ENCODE peak calls at places on chromosomes 5 and 9, in four cellular contexts. E is AG04449, U is AG04450, G is hepatocyte. Y is an unnamed sample.

GRCh38 chr5:119340597-119341218 is 15.1 kb upstream of the TNFAIP8 start:
- DNase-seq in E (no peak), U (no peak), G (no peak), Y (no peak)

GRCh38 chr9:35696520-35697215 is 6.9 kb upstream of the TPM2 start:
- DNase-seq in E (no peak), U (no peak), G (peak; percentile 74), Y (no peak)

GRCh38 chr5:74638776-74639537 is 1.6 kb downstream of the ENC1 start:
- DNase-seq in E (no peak), U (peak; percentile 42), G (no peak), Y (no peak)

GRCh38 chr5:138370537-138370936 is 18.1 kb downstream of the KDM3B start:
- DNase-seq in E (no peak), U (no peak), G (no peak), Y (no peak)

GRCh38 chr5:322281-322941 is 897 bp downstream of the AHRR start:
- DNase-seq in E (no peak), U (no peak), G (no peak), Y (no peak)

GRCh38 chr5:135310328-135310989 is 88.6 kb downstream of the MACROH2A1 start:
- DNase-seq in E (peak; percentile 63), U (peak; percentile 61), G (peak; percentile 2), Y (peak; percentile 62)

GRCh38 chr5:131068893-131069643 is 96.0 kb downstream of the HINT1 start:
- DNase-seq in E (no peak), U (no peak), G (no peak), Y (no peak)

GRCh38 chr5:113047234-113047633 is 70.6 kb downstream of the DCP2 start:
- DNase-seq in E (no peak), U (no peak), G (peak; percentile 55), Y (no peak)

GRCh38 chr5:124007675-124008398 is 495.9 kb downstream of the CSNK1G3 start:
- DNase-seq in E (no peak), U (no peak), G (no peak), Y (no peak)

GRCh38 chr9:88990721-88991065 is 575 bp upstream of the S1PR3 start:
- DNase-seq in E (no peak), U (no peak), G (peak; percentile 37), Y (no peak)

GRCh38 chr5:177086918-177087706 is 397 bp downstream of the FGFR4 start:
- DNase-seq in E (no peak), U (no peak), G (peak; percentile 95), Y (no peak)

GRCh38 chr5:150138551-150139265 is 16.9 kb downstream of the PDGFRB start:
- DNase-seq in E (no peak), U (peak; percentile 90), G (peak; percentile 84), Y (peak; percentile 84)

GRCh38 chr9:124423155-124423554 is 7.9 kb upstream of the PSMB7 start:
- DNase-seq in E (no peak), U (no peak), G (no peak), Y (no peak)

GRCh38 chr9:123034881-123035465 is 1.5 kb downstream of the GPR21 start:
- DNase-seq in E (no peak), U (no peak), G (no peak), Y (no peak)

GRCh38 chr5:171355302-171355724 is 32.3 kb upstream of the NPM1 start:
- DNase-seq in E (no peak), U (no peak), G (no peak), Y (no peak)

GRCh38 chr9:19828586-19828985 is 39.7 kb upstream of the SLC24A2 start:
- DNase-seq in E (no peak), U (no peak), G (no peak), Y (no peak)

GRCh38 chr5:14665110-14665822 is 748 bp downstream of the OTULIN start:
- DNase-seq in E (no peak), U (no peak), G (peak; percentile 71), Y (no peak)

GRCh38 chr5:169302491-169303118 is 1.7 kb upstream of the SLIT3 start:
- DNase-seq in E (peak; percentile 31), U (peak; percentile 55), G (peak; percentile 88), Y (peak; percentile 31)

GRCh38 chr9:105237246-105237645 is 7.2 kb upstream of the SLC44A1 start:
- DNase-seq in E (no peak), U (no peak), G (no peak), Y (no peak)

GRCh38 chr9:114852050-114852594 is 46.3 kb upstream of the TNFSF15 start:
- DNase-seq in E (peak; percentile 44), U (peak; percentile 30), G (no peak), Y (peak; percentile 82)

DNA sequence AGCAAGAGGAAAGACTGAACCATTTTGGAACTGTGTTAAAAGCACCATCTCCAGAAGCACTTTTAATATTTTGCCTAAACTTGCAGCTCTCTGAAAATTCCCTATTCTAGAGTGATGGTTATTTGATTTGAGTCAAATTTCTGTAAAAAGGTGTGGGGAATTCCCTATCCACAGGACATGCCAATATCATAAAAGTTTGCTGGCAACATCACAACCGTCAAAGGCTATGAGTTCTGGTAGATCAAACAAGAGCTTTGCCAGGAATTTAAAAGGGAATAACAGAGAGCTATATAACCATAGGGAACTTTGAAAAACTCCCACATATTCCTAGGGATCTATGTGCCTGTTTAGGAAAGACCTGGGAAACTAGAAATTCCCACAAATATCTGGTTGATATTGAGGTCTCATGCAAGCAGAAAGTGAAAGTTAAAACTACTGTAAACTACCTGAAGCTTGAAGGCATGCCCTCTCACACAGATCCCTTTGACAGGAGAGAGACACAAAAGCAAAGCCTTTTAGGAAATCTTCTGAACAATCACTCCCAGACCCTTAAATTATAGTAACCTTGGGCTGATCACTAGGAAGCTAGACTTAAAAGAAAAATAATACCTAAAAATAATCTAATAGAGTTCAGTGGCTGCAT is 549.9 kb downstream of the ANXA1 start:
- DNase-seq in E (no peak), U (no peak), G (no peak), Y (no peak)
- H3K4me3 ChIP-seq in E (no peak overlapping the region), U (no peak overlapping the region), G (no peak overlapping the region), Y (no peak overlapping the region)

GRCh38 chr5:173557123-173557903 is 59.1 kb downstream of the BOD1 start:
- DNase-seq in E (no peak), U (no peak), G (no peak), Y (no peak)

GRCh38 chr5:173554038-173554955 is 62.2 kb downstream of the BOD1 start:
- DNase-seq in E (no peak), U (no peak), G (no peak), Y (no peak)

GRCh38 chr5:173556142-173557028 is 60.1 kb downstream of the BOD1 start:
- DNase-seq in E (no peak), U (no peak), G (no peak), Y (no peak)

GRCh38 chr5:173550641-173551040 is 65.8 kb downstream of the BOD1 start:
- DNase-seq in E (no peak), U (no peak), G (no peak), Y (no peak)

DNA sequence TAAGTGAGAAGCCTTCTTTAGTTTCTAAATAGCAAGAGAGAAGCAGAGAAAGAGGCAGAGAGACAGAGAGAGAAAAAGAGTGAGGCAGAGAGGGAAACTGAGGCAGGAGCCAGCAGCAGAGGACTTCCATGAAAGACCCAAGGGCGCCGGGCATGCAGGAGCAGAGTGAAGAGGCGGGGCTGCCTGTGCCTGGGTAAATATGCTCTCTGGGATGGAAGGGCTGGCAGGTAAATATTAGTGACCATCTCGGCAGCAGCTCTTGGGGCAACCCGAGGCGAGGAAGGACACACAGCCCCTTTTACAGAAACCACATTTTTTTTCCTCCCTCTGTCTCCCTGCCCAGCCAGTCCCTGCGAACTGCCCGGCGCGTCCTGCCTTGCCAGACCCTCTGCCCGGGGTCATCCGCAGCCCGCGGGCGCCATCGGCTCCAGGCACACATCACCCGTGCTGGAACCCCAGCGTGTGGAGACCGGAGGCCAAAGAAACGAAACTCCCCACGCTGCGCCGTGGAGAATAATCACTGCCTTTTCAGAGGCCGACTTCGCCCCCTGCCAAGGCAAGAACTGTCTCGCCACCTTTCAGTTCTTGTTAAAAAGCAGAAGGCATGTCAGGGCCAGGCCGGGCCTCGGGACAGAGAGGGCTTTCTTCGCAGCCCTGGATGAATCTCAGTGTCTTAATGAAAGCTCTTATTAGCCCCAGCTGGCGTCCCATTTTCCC is 61.3 kb downstream of the BOD1 start:
- DNase-seq in E (no peak), U (no peak), G (no peak), Y (no peak)
- H3K4me3 ChIP-seq in E (no peak overlapping the region), U (no peak overlapping the region), G (no peak overlapping the region), Y (no peak overlapping the region)

DNA sequence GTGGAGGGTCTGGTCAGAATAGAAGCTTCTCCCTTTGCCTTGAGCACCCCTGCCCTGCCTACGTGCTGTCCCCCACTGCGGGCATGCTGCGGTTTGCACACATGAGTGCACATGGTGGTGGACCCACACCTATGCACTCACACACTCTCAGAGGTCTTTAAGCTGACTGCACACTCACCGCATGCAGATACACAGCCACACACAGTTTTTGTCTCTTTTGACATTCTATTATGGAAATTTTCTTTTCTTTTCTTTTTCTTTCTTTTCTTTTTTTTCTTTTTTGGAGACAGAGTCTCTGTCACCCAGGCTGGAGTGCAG is 585 bp upstream of the ARID3C start:
- DNase-seq in E (no peak), U (no peak), G (no peak), Y (no peak)
- H3K4me3 ChIP-seq in E (no peak overlapping the region), U (no peak overlapping the region), G (no peak overlapping the region), Y (no peak overlapping the region)

GRCh38 chr5:81776258-81776657 is 25.4 kb upstream of the SSBP2 start:
- DNase-seq in E (no peak), U (no peak), G (no peak), Y (no peak)
- H3K4me3 ChIP-seq in E (no peak overlapping the region), U (no peak overlapping the region), G (no peak overlapping the region), Y (no peak overlapping the region)

GRCh38 chr5:175520873-175521272 is 42.5 kb downstream of the SFXN1 start:
- DNase-seq in E (no peak), U (no peak), G (no peak), Y (no peak)
- H3K4me3 ChIP-seq in E (no peak overlapping the region), U (no peak overlapping the region), G (no peak overlapping the region), Y (no peak overlapping the region)